ENCODE peak calls at places on chromosomes 5 and 9, in seven cellular contexts. One of them, this sample, is unnamed.

GRCh38 chr5:6861667-6862066 is 148.4 kb downstream of the TENT4A start:
- DNase-seq in HTR-8/SVneo: no peak
- DNase-seq in iris pigment epithelial cell: no peak
- DNase-seq in aorta: no peak
- DNase-seq in non-pigmented ciliary epithelial cell: no peak
- DNase-seq in T-helper 2 cell: no peak
- DNase-seq in stimulated activated CD8-positive, alpha-beta memory T cell treated with anti-CD3 and anti-CD28 coated beads, Interleukin-12 subunit alpha, Interleukin-12 subunit beta, amount 100 ng/mL, for 1 hour: no peak
- DNase-seq in this sample: no peak

GRCh38 chr5:53334431-53334941 is 145.9 kb upstream of the FST start:
- DNase-seq in non-pigmented ciliary epithelial cell: peak
- DNase-seq in iris pigment epithelial cell: peak
- DNase-seq in T-helper 2 cell: no peak
- DNase-seq in aorta: no peak
- DNase-seq in stimulated activated CD8-positive, alpha-beta memory T cell treated with anti-CD3 and anti-CD28 coated beads, Interleukin-12 subunit alpha, Interleukin-12 subunit beta, amount 100 ng/mL, for 1 hour: no peak
- DNase-seq in HTR-8/SVneo: peak
- DNase-seq in this sample: no peak

GRCh38 chr9:105063665-105064247 is 135.8 kb upstream of the ABCA1 start:
- DNase-seq in stimulated activated CD8-positive, alpha-beta memory T cell treated with anti-CD3 and anti-CD28 coated beads, Interleukin-12 subunit alpha, Interleukin-12 subunit beta, amount 100 ng/mL, for 1 hour: no peak
- DNase-seq in aorta: no peak
- DNase-seq in HTR-8/SVneo: no peak
- DNase-seq in iris pigment epithelial cell: peak
- DNase-seq in T-helper 2 cell: peak
- DNase-seq in non-pigmented ciliary epithelial cell: peak
- DNase-seq in this sample: no peak

GRCh38 chr5:19200251-19200650 is 787.7 kb downstream of the CDH18 start:
- DNase-seq in aorta: no peak
- DNase-seq in iris pigment epithelial cell: no peak
- DNase-seq in T-helper 2 cell: no peak
- DNase-seq in HTR-8/SVneo: no peak
- DNase-seq in stimulated activated CD8-positive, alpha-beta memory T cell treated with anti-CD3 and anti-CD28 coated beads, Interleukin-12 subunit alpha, Interleukin-12 subunit beta, amount 100 ng/mL, for 1 hour: no peak
- DNase-seq in non-pigmented ciliary epithelial cell: no peak
- DNase-seq in this sample: no peak

GRCh38 chr5:177233206-177233605 is 70.3 kb downstream of the RAB24 start:
- DNase-seq in aorta: no peak
- DNase-seq in stimulated activated CD8-positive, alpha-beta memory T cell treated with anti-CD3 and anti-CD28 coated beads, Interleukin-12 subunit alpha, Interleukin-12 subunit beta, amount 100 ng/mL, for 1 hour: no peak
- DNase-seq in HTR-8/SVneo: no peak
- DNase-seq in non-pigmented ciliary epithelial cell: no peak
- DNase-seq in T-helper 2 cell: no peak
- DNase-seq in iris pigment epithelial cell: no peak
- DNase-seq in this sample: no peak

GRCh38 chr5:173496129-173496882 is 120.1 kb downstream of the BOD1 start:
- DNase-seq in non-pigmented ciliary epithelial cell: no peak
- DNase-seq in aorta: no peak
- DNase-seq in HTR-8/SVneo: no peak
- DNase-seq in stimulated activated CD8-positive, alpha-beta memory T cell treated with anti-CD3 and anti-CD28 coated beads, Interleukin-12 subunit alpha, Interleukin-12 subunit beta, amount 100 ng/mL, for 1 hour: no peak
- DNase-seq in T-helper 2 cell: no peak
- DNase-seq in iris pigment epithelial cell: no peak
- DNase-seq in this sample: no peak

GRCh38 chr5:117590944-117591343 is 1016.3 kb upstream of the SEMA6A start:
- DNase-seq in HTR-8/SVneo: peak
- DNase-seq in T-helper 2 cell: peak
- DNase-seq in stimulated activated CD8-positive, alpha-beta memory T cell treated with anti-CD3 and anti-CD28 coated beads, Interleukin-12 subunit alpha, Interleukin-12 subunit beta, amount 100 ng/mL, for 1 hour: no peak
- DNase-seq in aorta: no peak
- DNase-seq in non-pigmented ciliary epithelial cell: no peak
- DNase-seq in iris pigment epithelial cell: peak
- DNase-seq in this sample: peak

GRCh38 chr5:56279979-56280378 is 46.8 kb upstream of the ANKRD55 start:
- DNase-seq in HTR-8/SVneo: peak
- DNase-seq in aorta: no peak
- DNase-seq in iris pigment epithelial cell: peak
- DNase-seq in T-helper 2 cell: no peak
- DNase-seq in stimulated activated CD8-positive, alpha-beta memory T cell treated with anti-CD3 and anti-CD28 coated beads, Interleukin-12 subunit alpha, Interleukin-12 subunit beta, amount 100 ng/mL, for 1 hour: no peak
- DNase-seq in non-pigmented ciliary epithelial cell: no peak
- DNase-seq in this sample: no peak

GRCh38 chr5:96778409-96778808 is 29.3 kb downstream of the ERAP1 start:
- DNase-seq in stimulated activated CD8-positive, alpha-beta memory T cell treated with anti-CD3 and anti-CD28 coated beads, Interleukin-12 subunit alpha, Interleukin-12 subunit beta, amount 100 ng/mL, for 1 hour: no peak
- DNase-seq in iris pigment epithelial cell: no peak
- DNase-seq in T-helper 2 cell: no peak
- DNase-seq in aorta: no peak
- DNase-seq in non-pigmented ciliary epithelial cell: no peak
- DNase-seq in HTR-8/SVneo: no peak
- DNase-seq in this sample: no peak

GRCh38 chr9:36163049-36163839 is 5.9 kb upstream of the CCIN start:
- DNase-seq in T-helper 2 cell: no peak
- DNase-seq in HTR-8/SVneo: no peak
- DNase-seq in non-pigmented ciliary epithelial cell: peak
- DNase-seq in stimulated activated CD8-positive, alpha-beta memory T cell treated with anti-CD3 and anti-CD28 coated beads, Interleukin-12 subunit alpha, Interleukin-12 subunit beta, amount 100 ng/mL, for 1 hour: no peak
- DNase-seq in iris pigment epithelial cell: peak
- DNase-seq in aorta: peak
- DNase-seq in this sample: no peak

GRCh38 chr5:10307206-10308148 is at the start of gene CMBL:
- DNase-seq in stimulated activated CD8-positive, alpha-beta memory T cell treated with anti-CD3 and anti-CD28 coated beads, Interleukin-12 subunit alpha, Interleukin-12 subunit beta, amount 100 ng/mL, for 1 hour: no peak
- DNase-seq in non-pigmented ciliary epithelial cell: no peak
- DNase-seq in T-helper 2 cell: peak
- DNase-seq in aorta: peak
- DNase-seq in HTR-8/SVneo: peak
- DNase-seq in iris pigment epithelial cell: peak
- DNase-seq in this sample: no peak